ENCODE peak calls at places on chromosome 15, in six cellular contexts. E is ovary, W is cardiac fibroblast, N is SK-N-SH, X is spleen, G is endothelial cell of umbilical vein. B is an unnamed sample.

GRCh38 chr15:68399096-68400065 is 32.6 kb downstream of the ITGA11 start:
- DNase-seq in E (no peak), W (no peak), X (no peak), G (no peak), N (no peak), B (no peak)

GRCh38 chr15:83446904-83447708 is at the start of gene SH3GL3:
- DNase-seq in G (peak; percentile 80), W (peak; percentile 76), X (peak; percentile 81), E (peak; percentile 49), N (peak; percentile 82), B (no peak)

GRCh38 chr15:81337713-81338157 is 13.8 kb upstream of the STARD5 start:
- DNase-seq in W (peak; percentile 32), X (no peak), G (no peak), N (no peak), E (no peak), B (no peak)

GRCh38 chr15:45116482-45117326 is 2.6 kb downstream of the DUOXA2 start:
- DNase-seq in W (no peak), E (no peak), X (peak; percentile 78), G (no peak), N (no peak), B (no peak)

GRCh38 chr15:64464271-64465005 is 4.1 kb downstream of the ZNF609 start:
- DNase-seq in X (no peak), E (no peak), N (no peak), W (peak; percentile 46), G (peak; percentile 48), B (no peak)

GRCh38 chr15:63983071-63983711 is 63.1 kb downstream of the DAPK2 start:
- DNase-seq in W (no peak), N (no peak), E (no peak), G (peak; percentile 71), X (peak; percentile 76), B (no peak)

GRCh38 chr15:24627443-24627842 is 48.1 kb upstream of the NPAP1 start:
- DNase-seq in G (no peak), E (no peak), W (no peak), X (no peak), N (no peak), B (no peak)

GRCh38 chr15:98421419-98422085 is 226.8 kb upstream of the IGF1R start:
- DNase-seq in E (peak; percentile 61), X (peak; percentile 89), N (peak; percentile 92), G (peak; percentile 36), W (peak; percentile 48), B (no peak)

GRCh38 chr15:31241888-31242287 is 84.7 kb upstream of the KLF13 start:
- DNase-seq in G (no peak), E (no peak), W (no peak), X (no peak), N (no peak), B (no peak)

GRCh38 chr15:94722025-94722636 is 490.8 kb downstream of the MCTP2 start:
- DNase-seq in E (no peak), X (no peak), N (no peak), G (no peak), W (no peak), B (no peak)

GRCh38 chr15:31172606-31173005 is 71.1 kb upstream of the TRPM1 start:
- DNase-seq in W (no peak), E (no peak), X (no peak), N (no peak), G (no peak), B (no peak)

GRCh38 chr15:48433226-48433886 is 102.1 kb downstream of the DUT start:
- DNase-seq in N (no peak), G (no peak), X (no peak), E (no peak), W (no peak), B (no peak)

GRCh38 chr15:97561529-97561928 is 399.0 kb upstream of the ARRDC4 start:
- DNase-seq in E (no peak), X (no peak), N (no peak), W (no peak), G (no peak), B (no peak)

GRCh38 chr15:79863886-79864285 is 32.9 kb downstream of the MTHFS start:
- DNase-seq in X (no peak), N (no peak), E (no peak), G (peak; percentile 73), W (no peak), B (no peak)

GRCh38 chr15:79853492-79854328 is 43.1 kb downstream of the MTHFS start:
- DNase-seq in E (peak; percentile 39), G (peak; percentile 88), X (peak; percentile 77), N (peak; percentile 60), W (peak; percentile 89), B (peak; percentile 85)

GRCh38 chr15:79858469-79858868 is 38.3 kb downstream of the MTHFS start:
- DNase-seq in E (no peak), G (no peak), X (no peak), N (no peak), W (peak; percentile 20), B (no peak)
- TF ChIP-seq CTCF in E (no peak), G (peak; percentile 4), X (no peak), N (peak; percentile 51), W (no peak), B (no peak)

DNA sequence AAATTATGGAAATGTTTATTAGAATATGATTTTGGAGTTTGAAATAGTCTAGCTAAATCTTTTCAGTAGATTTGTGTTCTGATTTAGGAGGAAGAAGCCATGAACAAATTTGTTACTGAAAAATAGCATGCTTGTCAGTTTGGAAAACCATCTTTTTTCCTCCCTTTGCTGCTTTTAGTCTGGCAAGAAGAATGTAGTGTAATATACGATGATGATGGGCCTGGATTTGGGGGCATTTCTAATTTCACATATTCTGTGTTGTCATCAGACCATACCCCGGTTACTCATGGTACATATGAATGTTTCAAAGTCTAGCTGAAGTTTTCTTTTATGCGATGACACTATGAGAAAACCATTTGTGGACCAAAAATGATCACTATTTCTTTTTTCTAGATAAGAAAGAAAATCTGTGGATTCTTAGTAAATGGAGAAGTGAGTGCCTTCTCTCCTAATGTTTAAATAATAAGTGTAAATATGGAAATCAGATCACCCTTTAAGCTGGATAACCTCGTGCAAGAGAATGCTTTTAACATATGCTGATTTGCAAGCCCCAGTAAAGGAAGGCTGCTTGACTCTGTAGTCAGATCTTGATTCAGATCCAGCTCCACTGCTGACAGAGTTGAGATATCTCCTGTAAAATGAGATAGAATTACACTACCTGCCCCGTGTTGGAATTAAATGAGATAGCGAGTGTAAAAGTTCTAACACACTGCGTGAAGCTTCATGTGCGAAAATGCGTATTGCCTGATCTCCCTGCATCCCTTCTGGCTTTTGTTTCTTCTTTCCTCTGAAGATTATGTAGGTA is 3.0 kb downstream of the MEF2A start:
- DNase-seq in N (no peak), W (no peak), E (no peak), G (peak; percentile 26), X (no peak), B (no peak)
- H3K4me3 ChIP-seq in N (no peak overlapping the region), W (no peak overlapping the region), E (no peak overlapping the region), G (no peak overlapping the region), X (no peak overlapping the region), B (no peak overlapping the region)

GRCh38 chr15:41495736-41496599 is 2.3 kb downstream of the ITPKA start:
- DNase-seq in W (no peak), E (no peak), N (peak; percentile 30), X (no peak), G (no peak), B (no peak)

GRCh38 chr15:41494922-41495735 is 1.5 kb downstream of the ITPKA start:
- DNase-seq in E (no peak), X (peak; percentile 85), N (no peak), W (no peak), G (no peak), B (no peak)

GRCh38 chr15:41493205-41493901 is at the start of gene ITPKA:
- DNase-seq in G (peak; percentile 54), N (peak; percentile 93), E (peak; percentile 57), X (peak; percentile 90), W (peak; percentile 69), B (no peak)

GRCh38 chr15:41493902-41494189 is 172 bp downstream of the ITPKA start:
- DNase-seq in E (no peak), G (no peak), X (no peak), N (no peak), W (no peak), B (no peak)

GRCh38 chr15:41494190-41494921 is 682 bp downstream of the ITPKA start:
- DNase-seq in E (no peak), W (no peak), G (no peak), N (peak; percentile 78), X (peak; percentile 84), B (no peak)
- TF ChIP-seq CTCF in E (no peak), W (no peak), G (no peak), N (no peak), X (no peak), B (no peak)

GRCh38 chr15:74200394-74200793 is 2.2 kb downstream of the STRA6 start:
- DNase-seq in G (peak; percentile 17), N (peak; percentile 35), E (peak; percentile 64), W (peak; percentile 84), X (no peak), B (no peak)
- H3K4me3 ChIP-seq in G (no peak overlapping the region), N (peak overlapping the region; percentile 50), E (no peak overlapping the region), W (no peak overlapping the region), X (no peak overlapping the region), B (peak overlapping the region; percentile 36)

GRCh38 chr15:33975023-33975565 is 6.8 kb downstream of the CHRM5 start:
- DNase-seq in X (no peak), W (peak; percentile 21), E (no peak), G (no peak), N (no peak), B (no peak)
- TF ChIP-seq CTCF in X (no peak), W (no peak), E (no peak), G (no peak), N (peak; percentile 42), B (no peak)